ENCODE peak calls at places on chromosomes 16 and 17, in five cellular contexts. X, G, K, W and M are unnamed samples.

GRCh38 chr17:1201132-1201702 is 21.4 kb upstream of the ABR start:
- DNase-seq in X (no peak), W (no peak), G (no peak), K (no peak), M (no peak)

GRCh38 chr16:24178496-24178895 is 77.6 kb upstream of the CACNG3 start:
- DNase-seq in X (peak), W (peak), K (no peak), G (no peak), M (no peak)

GRCh38 chr16:78098544-78099371 is 696 bp upstream of the WWOX start:
- DNase-seq in K (no peak), W (no peak), X (no peak), G (no peak), M (no peak)

GRCh38 chr16:2159052-2159838 is 3.7 kb downstream of the TRAF7 start:
- DNase-seq in K (no peak), W (peak), G (no peak), X (peak), M (no peak)

GRCh38 chr17:56913000-56913866 is 616 bp downstream of the TRIM25 start:
- DNase-seq in X (peak), K (no peak), W (peak), G (peak), M (no peak)

GRCh38 chr16:89695875-89696597 is 5.5 kb downstream of the SPATA2L start:
- DNase-seq in W (no peak), K (no peak), G (no peak), X (no peak), M (no peak)

GRCh38 chr16:86883583-86884188 is 305.3 kb downstream of the FOXL1 start:
- DNase-seq in X (no peak), G (no peak), W (peak), K (no peak), M (no peak)

GRCh38 chr16:5438591-5438990 is 341.0 kb upstream of the EEF2KMT start:
- DNase-seq in G (no peak), X (no peak), W (no peak), K (peak), M (no peak)

GRCh38 chr16:23174622-23175021 is 7.9 kb upstream of the SCNN1G start:
- DNase-seq in W (peak), K (no peak), G (peak), X (peak), M (no peak)

GRCh38 chr17:38579934-38580333 is 25.8 kb downstream of the SRCIN1 start:
- DNase-seq in G (peak), X (peak), W (peak), K (no peak), M (peak)

GRCh38 chr16:53515259-53515658 is 12.2 kb upstream of the AKTIP start:
- DNase-seq in X (peak), W (no peak), G (no peak), K (no peak), M (no peak)

GRCh38 chr17:75776399-75777242 is 8.0 kb upstream of the UNK start:
- DNase-seq in G (no peak), X (peak), W (no peak), K (no peak), M (no peak)

GRCh38 chr17:71247455-71248015 is 873.3 kb upstream of the SOX9 start:
- DNase-seq in G (no peak), W (no peak), X (peak), K (no peak), M (no peak)

GRCh38 chr17:8089728-8090127 is 2.2 kb upstream of the ALOX12B start:
- DNase-seq in W (peak), X (no peak), K (no peak), G (no peak), M (no peak)

GRCh38 chr17:73307130-73307529 is 4.7 kb downstream of the CDC42EP4 start:
- DNase-seq in G (peak), X (no peak), K (no peak), W (no peak), M (no peak)

GRCh38 chr16:12538667-12539081 is 265.0 kb downstream of the CPPED1 start:
- DNase-seq in X (no peak), K (no peak), W (no peak), G (no peak), M (no peak)

GRCh38 chr17:53316988-53317387 is 505.7 kb upstream of the KIF2B start:
- DNase-seq in X (no peak), K (no peak), W (no peak), G (no peak), M (no peak)

GRCh38 chr17:80939151-80940145 is 52.2 kb upstream of the CHMP6 start:
- DNase-seq in W (no peak), K (no peak), G (no peak), X (no peak), M (no peak)

GRCh38 chr16:69727916-69728270 is 1.5 kb upstream of the NQO1 start:
- DNase-seq in K (no peak), X (no peak), G (peak), W (no peak), M (no peak)

GRCh38 chr17:34252138-34252889 is 2.8 kb upstream of the CCL2 start:
- DNase-seq in W (no peak), K (no peak), X (peak), G (no peak), M (no peak)

DNA sequence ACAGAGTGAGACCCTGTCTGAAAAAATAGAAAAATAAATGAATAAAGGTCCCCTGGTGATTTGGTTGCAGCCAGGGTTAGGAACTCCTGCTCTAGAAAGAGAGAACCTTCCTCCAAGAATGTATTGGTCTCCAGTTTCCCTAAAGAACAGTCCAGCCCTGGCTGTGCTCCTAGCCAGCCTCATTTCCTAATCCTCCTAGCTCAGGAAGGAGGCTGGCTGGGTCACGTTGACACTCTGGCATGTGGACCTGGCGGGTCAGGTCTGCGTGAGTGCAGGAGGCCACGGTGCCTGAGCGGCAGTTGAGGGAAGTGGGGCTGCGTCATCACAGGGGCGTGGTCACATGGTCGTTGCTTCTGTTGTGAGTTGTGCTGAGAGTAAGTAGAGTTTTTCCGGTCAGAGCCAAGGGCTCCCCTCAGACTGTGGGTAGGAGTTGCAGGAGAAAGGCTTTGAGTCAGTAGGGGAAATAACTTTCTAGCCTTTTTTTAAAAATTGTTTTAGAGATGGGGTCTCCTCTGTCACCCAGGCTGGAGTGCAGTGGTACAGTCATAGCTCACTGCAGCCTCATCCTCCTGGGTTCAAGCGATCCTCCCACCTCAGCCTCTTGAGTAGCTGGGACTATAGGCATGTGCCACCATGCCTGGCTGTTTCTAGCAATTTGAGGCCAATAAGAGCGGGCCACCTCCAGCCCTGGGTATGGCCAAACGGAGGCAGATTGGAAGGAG is 194.0 kb upstream of the CIBAR2 start:
- DNase-seq in G (peak), X (peak), W (peak), K (peak), M (no peak)
- TF ChIP-seq EZH2phosphoT487 in G (no peak), X (no peak), W (no peak), K (no peak), M (no peak)

GRCh38 chr16:30745082-30745481 is 3.1 kb upstream of the PHKG2 start:
- DNase-seq in X (no peak), W (no peak), K (no peak), G (no peak), M (no peak)

GRCh38 chr16:30747331-30747730 is 894 bp upstream of the PHKG2 start:
- DNase-seq in G (peak), K (no peak), X (peak), W (no peak), M (peak)

GRCh38 chr16:30746638-30747160 is 1.5 kb upstream of the PHKG2 start:
- DNase-seq in W (no peak), G (no peak), K (no peak), X (no peak), M (no peak)

GRCh38 chr16:30748634-30749445 is 615 bp downstream of the PHKG2 start:
- DNase-seq in X (peak), W (peak), K (no peak), G (peak), M (peak)

DNA sequence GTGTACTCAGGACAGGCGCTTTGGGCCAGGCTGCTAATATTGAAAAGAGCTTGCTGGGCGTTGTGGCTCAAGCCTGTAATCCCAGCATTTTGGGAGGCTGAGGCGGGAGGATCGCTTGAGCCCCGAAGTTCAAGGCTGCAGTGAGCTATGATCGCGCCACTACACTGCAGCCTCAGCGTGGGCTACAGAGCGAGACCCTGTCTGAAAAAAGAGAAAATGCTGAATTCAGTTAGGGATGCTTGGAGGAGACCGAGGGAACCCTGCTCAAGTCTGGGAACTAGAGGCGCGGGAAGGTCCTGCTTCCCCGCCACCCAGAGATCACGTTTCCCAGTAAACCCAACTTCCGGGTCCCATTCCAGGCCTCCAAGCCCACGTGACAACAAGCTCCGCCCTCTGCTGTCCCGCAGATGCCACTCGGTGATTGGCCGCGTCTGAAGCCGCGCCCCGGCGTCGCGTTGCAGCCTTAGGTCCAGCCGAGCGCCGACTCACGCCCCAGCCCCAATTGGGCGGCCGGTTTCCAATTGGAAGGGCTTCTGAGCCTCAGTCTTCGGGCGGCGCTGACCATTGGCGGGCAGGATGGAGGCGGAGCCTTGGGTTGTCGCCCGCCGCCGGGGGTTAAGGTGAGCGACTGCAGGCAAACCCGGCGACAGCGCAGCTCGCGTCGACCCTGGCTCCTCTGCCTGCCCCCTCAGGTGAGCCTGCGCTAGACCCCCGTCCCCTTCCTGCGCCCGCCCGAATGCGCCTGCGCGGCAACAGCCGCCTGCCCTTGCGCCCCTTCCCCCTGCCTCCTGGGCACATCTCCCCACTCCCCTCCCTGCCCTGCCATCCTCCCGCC is at the start of gene PHKG2:
- DNase-seq in W (peak), G (peak), X (peak), K (peak), M (peak)
- H3K9ac ChIP-seq in W (peak), G (peak), X (peak), K (peak), M (peak)

DNA sequence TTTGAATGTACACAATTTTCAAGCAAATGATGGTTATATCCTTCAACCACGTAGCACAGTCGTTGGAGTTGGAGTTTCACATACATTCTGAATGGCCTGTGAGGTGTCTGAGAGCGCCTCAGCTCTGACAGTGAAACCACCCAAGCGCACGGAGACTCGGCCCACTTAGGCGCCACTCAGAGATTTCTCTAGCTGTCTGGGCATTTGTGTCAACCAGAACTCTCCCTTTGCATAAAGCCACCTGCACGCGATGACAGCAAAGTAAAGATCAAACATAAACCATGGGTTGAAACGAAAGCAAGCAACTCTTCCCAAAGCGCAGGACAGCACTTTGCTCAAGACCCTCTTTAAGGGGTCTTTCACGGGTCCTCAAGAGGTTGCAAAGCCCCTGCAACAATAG is 543 bp downstream of the SLC6A4 start:
- DNase-seq in W (peak), K (no peak), X (peak), G (no peak), M (peak)
- TF ChIP-seq EZH2 in W (no peak), K (no peak), X (no peak), G (no peak), M (no peak)

GRCh38 chr17:79189264-79189663 is 114.6 kb downstream of the ENGASE start:
- DNase-seq in W (no peak), G (no peak), K (no peak), X (no peak), M (no peak)
- TF ChIP-seq EZH2phosphoT487 in W (no peak), G (no peak), K (no peak), X (no peak), M (no peak)

GRCh38 chr17:82440377-82440981 is 10.1 kb downstream of the CYBC1 start:
- DNase-seq in G (no peak), K (no peak), X (no peak), W (no peak), M (no peak)
- H3K9ac ChIP-seq in G (no peak), K (no peak), X (no peak), W (no peak), M (no peak)